ENCODE peak calls at places on chromosome 11, in seven cellular contexts. Y is neural crest cell; M is astrocyte of the spinal cord; A is CD8-positive, alpha-beta memory T cell; T is left ventricle myocardium inferior; N is dorsolateral prefrontal cortex; O is GM04504. V is an unnamed sample.

GRCh38 chr11:73312806-73313403 is 4.8 kb downstream of the ARHGEF17 start:
- DNase-seq in M (peak), O (peak), T (no peak), A (no peak), Y (no peak), N (no peak), V (no peak)

GRCh38 chr11:69234740-69235710 is 58.9 kb upstream of the MYEOV start:
- DNase-seq in T (no peak), A (no peak), O (no peak), Y (no peak), N (no peak), M (no peak), V (no peak)

GRCh38 chr11:90601261-90601660 is 378.4 kb upstream of the CHORDC1 start:
- DNase-seq in N (no peak), Y (no peak), O (no peak), M (no peak), A (no peak), T (no peak), V (no peak)

GRCh38 chr11:2802389-2803185 is 83.0 kb downstream of the CDKN1C start:
- DNase-seq in A (no peak), Y (no peak), N (no peak), O (no peak), T (peak), M (no peak), V (no peak)

GRCh38 chr11:8808226-8808585 is 102.8 kb upstream of the AKIP1 start:
- DNase-seq in A (no peak), T (no peak), O (no peak), N (no peak), M (no peak), Y (no peak), V (no peak)

GRCh38 chr11:66467034-66467659 is 442 bp downstream of the PELI3 start:
- DNase-seq in T (no peak), N (peak), Y (no peak), M (peak), A (no peak), O (no peak), V (peak)

GRCh38 chr11:64643258-64643881 is 52.4 kb downstream of the SLC22A12 start:
- DNase-seq in N (peak), Y (no peak), A (no peak), O (no peak), M (no peak), T (no peak), V (no peak)

GRCh38 chr11:7892059-7892699 is 38.9 kb downstream of the OR10A6 start:
- DNase-seq in M (no peak), A (no peak), Y (no peak), N (no peak), O (peak), T (no peak), V (peak)

GRCh38 chr11:27485930-27486773 is 13.6 kb upstream of the LGR4 start:
- DNase-seq in T (no peak), N (no peak), A (peak), M (peak), O (no peak), Y (peak), V (no peak)